ENCODE peak calls at places on chromosomes 12 and 14, in ten cellular contexts. P is GM12878, C is suprapubic skin, J is transverse colon, B is H1, V is K562, I is stomach, G is sigmoid colon, S is HepG2, H is esophagus muscularis mucosa. Z is an unnamed sample.

GRCh38 chr14:36520601-36521525 is 831 bp upstream of the NKX2-1 start:
- DNase-seq in I (peak), P (no peak), J (peak), G (no peak), C (no peak), S (peak), H (peak), V (peak), B (peak), Z (peak)

GRCh38 chr12:104763163-104763805 is 194.8 kb downstream of the SLC41A2 start:
- DNase-seq in I (no peak), J (no peak), P (no peak), B (peak), H (peak), V (peak), C (no peak), G (no peak), S (no peak), Z (no peak)

GRCh38 chr12:26185532-26186320 is 9.6 kb upstream of the SSPN start:
- DNase-seq in I (no peak), H (no peak), B (no peak), S (no peak), C (no peak), V (no peak), G (no peak), J (no peak), P (no peak), Z (no peak)

GRCh38 chr12:94112116-94112515 is 36.3 kb upstream of the PLXNC1 start:
- DNase-seq in J (no peak), P (no peak), V (no peak), H (no peak), B (no peak), S (no peak), I (no peak), C (no peak), G (no peak), Z (no peak)

GRCh38 chr12:52728374-52728773 is 25.1 kb upstream of the KRT77 start:
- DNase-seq in B (no peak), S (no peak), P (no peak), G (no peak), H (no peak), I (no peak), J (no peak), C (no peak), V (no peak), Z (no peak)

GRCh38 chr14:69904246-69904645 is 25.0 kb downstream of the SMOC1 start:
- DNase-seq in H (no peak), J (no peak), B (peak), S (peak), V (no peak), G (no peak), I (no peak), C (no peak), P (no peak), Z (no peak)

GRCh38 chr14:88505621-88506020 is 49.2 kb downstream of the PTPN21 start:
- DNase-seq in S (no peak), H (no peak), I (no peak), V (no peak), C (no peak), P (no peak), J (no peak), B (no peak), G (no peak), Z (no peak)

GRCh38 chr12:68613209-68613904 is 2.7 kb downstream of the RAP1B start:
- DNase-seq in C (no peak), J (no peak), S (no peak), I (no peak), V (peak), P (no peak), H (no peak), G (no peak), B (no peak), Z (no peak)

GRCh38 chr12:26833692-26834168 is 736 bp upstream of the ITPR2 start:
- DNase-seq in B (peak), S (no peak), J (peak), I (peak), V (peak), G (peak), H (no peak), C (peak), P (no peak), Z (peak)

DNA sequence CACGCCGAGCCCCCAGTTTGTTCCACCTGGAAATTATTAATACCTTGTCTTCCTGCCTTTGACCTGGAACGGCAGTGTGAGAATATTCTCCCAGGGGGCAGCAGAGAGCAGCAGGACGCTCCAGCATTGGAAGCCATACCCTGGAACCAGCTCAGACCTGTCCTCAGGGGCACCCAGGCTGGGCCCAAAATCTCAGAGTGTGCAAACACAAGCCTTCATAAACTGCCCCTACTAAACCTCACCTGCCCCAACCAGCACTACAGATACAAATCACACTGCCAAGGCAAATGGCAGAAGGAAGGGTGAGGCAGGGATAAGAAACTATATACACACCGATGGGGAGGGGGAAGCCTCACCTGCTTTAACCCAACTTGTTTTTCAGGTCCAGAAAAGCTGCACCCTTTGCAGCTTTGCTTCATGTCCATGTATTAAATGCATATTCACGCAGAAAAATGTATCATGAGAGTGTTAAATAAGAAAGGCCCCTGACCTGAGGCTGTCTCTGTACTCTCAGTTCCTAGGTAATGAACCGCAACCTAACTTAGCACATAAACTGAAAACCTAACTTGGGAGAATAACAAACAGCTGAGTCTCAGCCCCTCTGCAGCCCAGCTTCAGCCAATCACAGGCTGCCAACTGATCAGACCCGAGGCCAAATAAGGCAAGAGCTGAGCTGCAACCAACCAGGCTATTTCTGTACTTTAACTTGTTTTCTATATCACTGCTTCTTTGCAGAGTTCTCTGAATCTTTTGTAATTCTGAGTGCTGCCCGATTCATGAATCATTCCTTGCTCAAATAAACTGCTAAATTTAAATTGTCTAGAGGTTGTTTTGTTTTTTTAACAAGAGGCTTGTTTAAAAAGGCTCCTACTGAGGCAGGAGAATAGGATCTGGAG is 130.1 kb downstream of the SPTSSA start:
- DNase-seq in I (peak), B (peak), H (peak), G (no peak), P (peak), V (peak), S (peak), J (peak), C (peak), Z (no peak)
- TF ChIP-seq POLR2A in I (no peak), B (no peak), H (no peak), G (no peak), P (peak), V (no peak), S (peak), J (no peak), C (no peak), Z (no peak)

GRCh38 chr14:91154851-91155625 is 41.2 kb downstream of the DGLUCY start:
- DNase-seq in J (peak), S (no peak), B (no peak), V (peak), I (peak), P (no peak), C (no peak), H (no peak), G (peak), Z (no peak)

GRCh38 chr14:91159906-91160305 is 46.0 kb downstream of the DGLUCY start:
- DNase-seq in J (no peak), H (no peak), G (no peak), P (no peak), I (no peak), C (no peak), S (no peak), V (no peak), B (no peak), Z (no peak)

GRCh38 chr14:91159182-91159581 is 45.3 kb downstream of the DGLUCY start:
- DNase-seq in J (no peak), B (no peak), I (no peak), C (no peak), V (no peak), G (no peak), P (no peak), H (no peak), S (no peak), Z (peak)

GRCh38 chr14:91155626-91156089 is 41.8 kb downstream of the DGLUCY start:
- DNase-seq in S (no peak), I (no peak), G (no peak), J (no peak), V (no peak), B (no peak), C (no peak), P (no peak), H (no peak), Z (no peak)

DNA sequence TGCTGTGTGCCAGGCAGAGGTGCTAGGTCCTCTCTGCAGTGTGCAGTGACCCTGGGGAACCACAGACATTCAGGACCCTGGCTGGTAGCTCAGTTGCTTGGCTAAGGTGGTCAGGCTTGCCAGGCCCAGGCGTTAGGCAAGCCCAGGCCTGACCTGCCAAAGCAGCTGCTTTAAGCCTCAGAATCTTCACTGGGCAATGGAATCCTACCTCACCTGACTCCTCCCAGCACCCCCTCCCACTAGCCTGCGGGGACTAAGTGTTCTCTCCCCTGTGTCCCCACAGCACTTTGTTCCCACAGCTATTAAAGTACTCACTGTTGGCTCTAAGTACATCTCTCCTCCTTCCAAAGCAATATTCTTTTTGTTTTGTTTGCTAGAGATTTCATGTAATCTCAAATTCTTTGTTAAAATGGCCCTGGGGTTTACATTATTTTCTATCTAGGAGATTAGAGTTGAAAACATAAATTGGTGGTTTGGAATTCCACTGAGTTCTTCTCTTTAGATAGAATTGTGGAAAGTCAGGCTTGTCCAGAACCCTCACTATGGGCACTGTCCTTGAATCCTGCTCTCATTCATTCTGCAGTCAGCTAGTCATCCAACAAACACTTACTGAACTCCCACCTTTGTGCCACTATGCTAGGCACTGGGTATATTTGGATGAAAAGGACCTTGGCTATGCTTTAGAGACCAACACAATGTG is 44.4 kb downstream of the DGLUCY start:
- DNase-seq in C (no peak), V (no peak), G (no peak), P (no peak), B (no peak), S (no peak), H (no peak), I (peak), J (peak), Z (peak)
- TF ChIP-seq EP300 in C (no peak), V (no peak), G (no peak), P (no peak), B (no peak), S (no peak), H (peak), I (no peak), J (no peak), Z (peak)

GRCh38 chr12:41348198-41348597 is 160.1 kb downstream of the PDZRN4 start:
- DNase-seq in H (no peak), B (no peak), G (no peak), S (no peak), J (no peak), C (no peak), V (no peak), P (no peak), I (no peak), Z (no peak)
- TF ChIP-seq POLR2AphosphoS5 in H (no peak), B (no peak), G (no peak), S (no peak), J (no peak), C (no peak), V (no peak), P (no peak), I (no peak), Z (no peak)

GRCh38 chr12:132560421-132560830 is 50.0 kb downstream of the LRCOL1 start:
- DNase-seq in V (peak), G (no peak), B (peak), J (peak), H (no peak), P (no peak), C (no peak), I (peak), S (no peak), Z (no peak)

GRCh38 chr12:132561784-132562156 is 48.6 kb downstream of the LRCOL1 start:
- DNase-seq in H (no peak), B (peak), P (no peak), V (peak), I (peak), S (no peak), J (no peak), G (no peak), C (no peak), Z (no peak)

GRCh38 chr12:132562489-132563045 is 47.8 kb downstream of the LRCOL1 start:
- DNase-seq in I (no peak), B (no peak), H (no peak), V (no peak), J (no peak), G (no peak), C (no peak), P (no peak), S (no peak), Z (peak)

GRCh38 chr12:132559652-132560420 is 50.5 kb downstream of the LRCOL1 start:
- DNase-seq in H (no peak), V (peak), C (no peak), I (peak), S (peak), G (no peak), J (peak), P (no peak), B (peak), Z (peak)

DNA sequence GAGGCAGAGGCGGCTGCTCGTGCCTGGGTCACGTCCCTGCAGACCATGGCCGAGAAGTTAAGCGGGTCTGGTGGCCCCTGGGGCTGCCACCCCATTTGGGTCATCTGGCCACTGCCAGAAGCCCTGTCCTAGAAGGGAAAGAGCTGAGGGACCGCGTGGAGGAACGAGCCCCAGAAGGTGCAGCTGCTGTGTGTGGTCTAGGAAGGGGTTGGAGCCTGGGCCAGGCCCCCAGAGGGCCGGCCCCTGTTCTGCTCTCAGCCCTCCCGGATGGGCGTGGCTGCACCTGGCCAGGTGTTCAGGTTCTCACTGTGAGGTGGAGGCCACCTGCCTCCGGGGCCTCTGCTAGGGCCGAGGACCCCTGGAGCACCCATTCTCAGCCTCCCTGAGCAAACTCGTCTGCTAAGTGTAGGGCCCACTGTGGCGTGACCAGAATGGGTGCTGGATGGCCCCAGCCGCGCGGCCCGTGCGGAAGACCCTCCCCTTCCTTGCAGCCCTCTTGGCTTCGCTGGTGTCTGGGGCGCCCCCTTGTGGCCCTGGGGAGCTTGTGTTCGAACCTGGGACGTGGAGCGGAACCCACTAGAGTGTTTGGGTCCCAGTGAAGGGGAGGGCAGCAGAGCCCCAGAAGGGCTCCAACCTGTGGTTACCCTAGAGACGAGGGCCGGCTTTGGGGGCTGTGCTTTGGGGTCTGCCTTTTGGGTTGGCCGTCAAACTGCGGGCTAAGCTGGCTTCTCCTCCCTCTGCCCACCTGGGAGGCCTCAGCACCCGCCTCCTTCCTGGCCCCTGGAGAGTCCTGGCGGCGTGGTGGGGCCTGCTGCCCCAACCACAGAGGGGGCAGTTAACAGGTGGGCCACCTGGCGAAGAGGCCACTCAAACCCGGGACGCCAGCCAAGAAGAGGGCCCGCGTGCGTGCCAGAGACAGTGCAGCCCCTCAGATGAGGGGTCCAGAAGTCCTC is 49.3 kb downstream of the LRCOL1 start:
- DNase-seq in V (peak), P (peak), B (peak), H (no peak), J (peak), S (peak), I (peak), C (no peak), G (no peak), Z (peak)
- TF ChIP-seq POLR2A in V (peak), P (no peak), B (peak), H (no peak), J (no peak), S (no peak), I (no peak), C (no peak), G (no peak), Z (no peak)

DNA sequence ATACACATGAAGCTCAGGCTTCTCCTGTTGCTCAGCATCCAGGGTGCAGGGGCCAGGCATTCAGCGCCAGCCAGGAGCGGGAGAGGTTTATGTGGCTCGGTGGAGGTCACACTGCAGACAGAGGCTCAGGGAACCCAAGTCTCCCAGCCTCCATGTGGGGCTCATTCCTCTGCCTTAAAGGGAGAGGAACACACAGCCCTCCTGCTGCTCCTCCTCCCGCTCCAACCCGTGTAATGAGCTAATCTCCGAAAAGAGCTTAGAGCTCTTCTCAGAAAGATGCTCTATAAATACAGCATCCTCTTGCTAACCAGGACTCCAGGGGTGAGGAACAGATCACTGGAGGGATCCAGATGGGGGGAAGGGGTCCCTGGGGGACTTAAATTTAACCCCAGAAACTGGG is 28.1 kb downstream of the FGF6 start:
- DNase-seq in B (no peak), C (peak), G (no peak), H (no peak), P (no peak), J (no peak), I (no peak), S (no peak), V (no peak), Z (peak)
- TF ChIP-seq EP300 in B (no peak), C (no peak), G (no peak), H (no peak), P (no peak), J (no peak), I (no peak), S (no peak), V (no peak), Z (no peak)

GRCh38 chr14:40452674-40453073 is 1020.4 kb upstream of the FBXO33 start:
- DNase-seq in V (no peak), B (no peak), I (no peak), H (no peak), G (no peak), J (no peak), P (no peak), S (no peak), C (no peak), Z (no peak)

GRCh38 chr14:40445020-40445419 is 1012.8 kb upstream of the FBXO33 start:
- DNase-seq in G (no peak), P (no peak), S (no peak), I (no peak), B (no peak), V (no peak), H (no peak), C (no peak), J (no peak), Z (no peak)

GRCh38 chr14:40447032-40447431 is 1014.8 kb upstream of the FBXO33 start:
- DNase-seq in V (no peak), C (no peak), B (no peak), H (no peak), J (no peak), G (no peak), P (no peak), I (no peak), S (no peak), Z (no peak)
- TF ChIP-seq POLR2AphosphoS5 in V (no peak), C (no peak), B (no peak), H (no peak), J (no peak), G (no peak), P (no peak), I (no peak), S (no peak), Z (no peak)

GRCh38 chr12:9120487-9121184 is 4.9 kb upstream of the A2M start:
- DNase-seq in H (no peak), G (no peak), C (no peak), I (no peak), P (no peak), B (no peak), J (no peak), V (no peak), S (no peak), Z (no peak)

GRCh38 chr12:9115731-9116689 is at the start of gene A2M:
- DNase-seq in S (peak), G (no peak), B (no peak), J (no peak), C (no peak), H (no peak), V (no peak), P (no peak), I (no peak), Z (no peak)

GRCh38 chr12:9122166-9122609 is 6.5 kb upstream of the A2M start:
- DNase-seq in S (peak), I (no peak), C (no peak), B (no peak), H (no peak), V (no peak), P (no peak), G (no peak), J (no peak), Z (no peak)

GRCh38 chr12:9114946-9115345 is 773 bp downstream of the A2M start:
- DNase-seq in J (no peak), V (no peak), G (no peak), B (no peak), H (no peak), I (no peak), P (no peak), C (no peak), S (peak), Z (no peak)

DNA sequence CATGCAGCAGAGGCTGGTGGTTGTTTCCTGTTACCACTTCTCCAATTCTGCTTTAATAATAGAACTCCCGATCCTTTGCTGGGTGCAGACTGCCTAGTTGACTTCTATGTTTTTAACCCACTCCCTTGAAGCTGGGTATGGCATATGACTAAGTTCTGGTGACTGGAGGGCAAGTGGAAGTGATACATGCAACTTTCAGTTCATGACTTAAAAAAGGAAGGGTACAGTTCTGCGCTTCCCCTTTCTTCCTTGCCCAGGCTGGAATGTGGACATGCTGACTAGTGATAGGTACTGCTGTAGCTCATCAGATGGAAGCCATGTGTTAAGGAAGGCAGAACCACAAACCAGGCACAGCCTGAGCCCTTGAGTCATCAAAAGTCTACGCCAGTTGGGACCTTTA is 2.4 kb upstream of the A2M start:
- DNase-seq in V (no peak), J (no peak), P (peak), B (no peak), C (no peak), S (no peak), I (no peak), H (no peak), G (no peak), Z (no peak)
- TF ChIP-seq POLR2A in V (no peak), J (no peak), P (no peak), B (no peak), C (no peak), S (no peak), I (no peak), H (no peak), G (no peak), Z (no peak)